ENCODE peak calls at places on chromosome 10, in five cellular contexts. H is CD8-positive, alpha-beta T cell; X is lung; K is Calu3; P is GM13977. D is an unnamed sample.

GRCh38 chr10:88478256-88478655 is 104.9 kb downstream of the RNLS start:
- DNase-seq in H (no peak), X (no peak), K (no peak), P (no peak), D (no peak)

GRCh38 chr10:105274671-105275070 is 633.6 kb downstream of the SORCS3 start:
- DNase-seq in H (no peak), X (no peak), K (no peak), P (no peak), D (no peak)

GRCh38 chr10:6404127-6405072 is 175.7 kb downstream of the PRKCQ start:
- DNase-seq in H (no peak), X (no peak), K (no peak), P (no peak), D (no peak)

GRCh38 chr10:5551531-5552375 is 27.0 kb downstream of the CALML3 start:
- DNase-seq in H (peak), X (no peak), K (peak), P (peak), D (no peak)

GRCh38 chr10:74293686-74294365 is 142.8 kb downstream of the ADK start:
- DNase-seq in H (no peak), X (no peak), K (peak), P (no peak), D (peak)

GRCh38 chr10:72385724-72386123 is 31.0 kb upstream of the DNAJB12 start:
- DNase-seq in H (no peak), X (no peak), K (no peak), P (no peak), D (no peak)

GRCh38 chr10:103666109-103666508 is 172.6 kb downstream of the NEURL1 start:
- DNase-seq in H (no peak), X (no peak), K (no peak), P (no peak), D (peak)

GRCh38 chr10:52115823-52116222 is 198.3 kb upstream of the DKK1 start:
- DNase-seq in H (no peak), X (no peak), K (no peak), P (no peak), D (peak)

GRCh38 chr10:89550509-89550908 is 15.1 kb upstream of the SLC16A12 start:
- DNase-seq in H (no peak), X (no peak), K (peak), P (no peak), D (no peak)

GRCh38 chr10:28382520-28383269 is 79.8 kb upstream of the MPP7 start:
- DNase-seq in H (no peak), X (no peak), K (no peak), P (no peak), D (peak)

GRCh38 chr10:88538038-88538437 is 45.1 kb downstream of the RNLS start:
- DNase-seq in H (no peak), X (no peak), K (no peak), P (no peak), D (peak)

GRCh38 chr10:52818019-52818418 is 45.4 kb upstream of the MBL2 start:
- DNase-seq in H (no peak), X (no peak), K (peak), P (peak), D (peak)

GRCh38 chr10:116713846-116714245 is 28.5 kb downstream of the HSPA12A start:
- DNase-seq in H (no peak), X (no peak), K (no peak), P (no peak), D (no peak)

GRCh38 chr10:26557641-26558014 is 119.5 kb downstream of the APBB1IP start:
- DNase-seq in H (no peak), X (no peak), K (no peak), P (no peak), D (peak)

GRCh38 chr10:81866753-81867152 is 8.2 kb upstream of the NRG3 start:
- DNase-seq in H (no peak), X (no peak), K (peak), P (peak), D (no peak)

GRCh38 chr10:103814626-103815370 is 40.6 kb downstream of the SH3PXD2A start:
- DNase-seq in H (no peak), X (no peak), K (no peak), P (no peak), D (no peak)

GRCh38 chr10:95434583-95434982 is 126.6 kb downstream of the SORBS1 start:
- DNase-seq in H (no peak), X (no peak), K (no peak), P (no peak), D (no peak)

GRCh38 chr10:19815478-19816419 is 483 bp upstream of the PLXDC2 start:
- DNase-seq in H (no peak), X (peak), K (no peak), P (no peak), D (no peak)

GRCh38 chr10:81696609-81697388 is 178.2 kb upstream of the NRG3 start:
- DNase-seq in H (no peak), X (no peak), K (no peak), P (no peak), D (no peak)

GRCh38 chr10:123530166-123530870 is 135.8 kb upstream of the GPR26 start:
- DNase-seq in H (no peak), X (no peak), K (peak), P (no peak), D (no peak)

GRCh38 chr10:1050555-1050954 is 1.6 kb upstream of the IDI1 start:
- DNase-seq in H (no peak), X (peak), K (peak), P (peak), D (no peak)

GRCh38 chr10:29731760-29732159 is 97.0 kb upstream of the SVIL start:
- DNase-seq in H (no peak), X (no peak), K (no peak), P (no peak), D (no peak)

GRCh38 chr10:73168486-73168844 is 546 bp downstream of the FAM149B1 start:
- DNase-seq in H (no peak), X (no peak), K (no peak), P (no peak), D (no peak)

GRCh38 chr10:46077616-46078268 is 31.7 kb upstream of the MSMB start:
- DNase-seq in H (no peak), X (no peak), K (no peak), P (no peak), D (no peak)

GRCh38 chr10:129642427-129642826 is 175.4 kb downstream of the MGMT start:
- DNase-seq in H (no peak), X (no peak), K (peak), P (no peak), D (peak)

GRCh38 chr10:128566376-128566968 is 440.2 kb upstream of the MKI67 start:
- DNase-seq in H (no peak), X (no peak), K (no peak), P (no peak), D (no peak)

GRCh38 chr10:19498348-19499290 is 317.6 kb upstream of the PLXDC2 start:
- DNase-seq in H (no peak), X (no peak), K (no peak), P (no peak), D (no peak)

DNA sequence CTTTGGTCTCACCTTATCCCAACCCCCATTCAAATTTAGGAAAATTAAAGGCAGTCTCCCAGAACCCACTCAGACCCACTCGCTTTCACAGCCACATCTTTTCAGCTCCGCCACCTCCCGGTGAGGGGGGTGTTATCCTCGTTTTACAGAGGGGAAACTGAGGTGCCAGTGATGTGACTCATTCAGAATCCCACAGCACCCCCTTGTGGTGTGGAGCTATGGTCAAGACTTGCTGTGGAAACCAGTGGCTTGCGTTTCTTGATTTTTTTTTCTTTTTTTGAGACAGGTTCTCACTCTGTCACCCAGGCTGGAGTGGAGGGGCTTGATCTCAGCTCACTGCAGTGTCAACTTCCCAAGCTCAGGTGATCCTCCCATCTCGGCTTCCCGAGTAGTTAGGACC is 27.6 kb downstream of the SLC35G1 start:
- DNase-seq in H (peak), X (no peak), K (peak), P (no peak), D (no peak)
- TF ChIP-seq CTCF in H (peak), X (no peak), K (no peak), P (peak), D (peak)

GRCh38 chr10:127552446-127552845 is 3.3 kb downstream of the NPS start:
- DNase-seq in H (no peak), X (peak), K (no peak), P (no peak), D (no peak)

GRCh38 chr10:127550861-127551260 is 1.8 kb downstream of the NPS start:
- DNase-seq in H (no peak), X (no peak), K (no peak), P (no peak), D (no peak)

GRCh38 chr10:127547997-127548396 is 1.1 kb upstream of the NPS start:
- DNase-seq in H (no peak), X (no peak), K (no peak), P (no peak), D (no peak)

GRCh38 chr10:127553431-127553830 is 4.3 kb downstream of the NPS start:
- DNase-seq in H (no peak), X (peak), K (no peak), P (no peak), D (no peak)

DNA sequence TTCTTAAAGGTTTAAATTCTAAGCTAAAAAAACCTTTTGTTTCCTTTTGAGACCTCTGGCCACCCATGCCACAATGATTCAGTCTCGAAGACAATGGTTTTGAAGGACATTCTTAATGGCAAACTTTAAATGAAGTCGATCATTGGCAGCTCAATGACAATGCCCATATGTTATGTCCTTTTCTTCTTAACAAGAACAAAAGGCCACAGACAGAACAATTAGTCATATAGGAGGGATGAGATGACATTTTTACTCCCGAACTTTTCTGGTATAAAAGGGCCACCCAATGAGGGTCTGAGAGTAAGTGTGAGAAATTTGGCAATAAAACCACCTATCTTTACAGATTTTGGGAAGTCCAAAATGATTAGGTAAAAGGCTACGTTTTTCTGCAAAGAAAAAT is at the start of gene NPS:
- DNase-seq in H (no peak), X (no peak), K (no peak), P (no peak), D (no peak)
- TF ChIP-seq CTCF in H (no peak), X (no peak), K (no peak), P (no peak), D (no peak)

DNA sequence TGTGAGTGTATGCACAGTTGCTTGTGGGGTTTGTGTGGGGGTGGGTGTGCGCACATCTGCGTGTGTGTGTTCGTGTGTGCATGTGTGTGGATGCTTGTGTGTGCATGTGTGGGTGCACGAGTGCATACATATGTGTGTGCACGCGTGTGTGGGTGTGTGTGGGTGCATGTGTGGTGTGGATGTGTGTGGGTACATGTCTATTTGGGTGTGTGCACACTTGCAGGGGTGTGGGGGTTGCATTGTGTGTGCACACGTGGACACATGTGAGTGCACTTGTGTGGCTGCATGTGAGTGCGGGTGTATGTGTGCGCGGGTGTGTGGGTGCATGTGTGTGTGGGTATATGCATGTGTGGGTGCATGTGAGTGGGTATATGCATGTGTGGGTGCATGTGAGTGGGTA is 73.7 kb downstream of the NKX6-2 start:
- DNase-seq in H (no peak), X (no peak), K (no peak), P (no peak), D (no peak)
- TF ChIP-seq CTCF in H (no peak), X (no peak), K (no peak), P (no peak), D (no peak)

GRCh38 chr10:122435212-122435827 is 19.1 kb upstream of the ARMS2 start:
- DNase-seq in H (no peak), X (no peak), K (no peak), P (no peak), D (peak)
- TF ChIP-seq CTCF in H (peak), X (peak), K (no peak), P (peak), D (peak)

GRCh38 chr10:55631071-55631654 is 729.9 kb downstream of the ZWINT start:
- DNase-seq in H (no peak), X (peak), K (no peak), P (peak), D (no peak)
- TF ChIP-seq CTCF in H (no peak), X (no peak), K (no peak), P (peak), D (no peak)

GRCh38 chr10:59805043-59805442 is 51.8 kb upstream of the MRLN start:
- DNase-seq in H (no peak), X (no peak), K (peak), P (no peak), D (no peak)
- TF ChIP-seq CTCF in H (peak), X (no peak), K (peak), P (peak), D (peak)

GRCh38 chr10:100446130-100446761 is 16.6 kb upstream of the WNT8B start:
- DNase-seq in H (no peak), X (no peak), K (no peak), P (no peak), D (no peak)
- TF ChIP-seq CTCF in H (no peak), X (no peak), K (no peak), P (no peak), D (no peak)

DNA sequence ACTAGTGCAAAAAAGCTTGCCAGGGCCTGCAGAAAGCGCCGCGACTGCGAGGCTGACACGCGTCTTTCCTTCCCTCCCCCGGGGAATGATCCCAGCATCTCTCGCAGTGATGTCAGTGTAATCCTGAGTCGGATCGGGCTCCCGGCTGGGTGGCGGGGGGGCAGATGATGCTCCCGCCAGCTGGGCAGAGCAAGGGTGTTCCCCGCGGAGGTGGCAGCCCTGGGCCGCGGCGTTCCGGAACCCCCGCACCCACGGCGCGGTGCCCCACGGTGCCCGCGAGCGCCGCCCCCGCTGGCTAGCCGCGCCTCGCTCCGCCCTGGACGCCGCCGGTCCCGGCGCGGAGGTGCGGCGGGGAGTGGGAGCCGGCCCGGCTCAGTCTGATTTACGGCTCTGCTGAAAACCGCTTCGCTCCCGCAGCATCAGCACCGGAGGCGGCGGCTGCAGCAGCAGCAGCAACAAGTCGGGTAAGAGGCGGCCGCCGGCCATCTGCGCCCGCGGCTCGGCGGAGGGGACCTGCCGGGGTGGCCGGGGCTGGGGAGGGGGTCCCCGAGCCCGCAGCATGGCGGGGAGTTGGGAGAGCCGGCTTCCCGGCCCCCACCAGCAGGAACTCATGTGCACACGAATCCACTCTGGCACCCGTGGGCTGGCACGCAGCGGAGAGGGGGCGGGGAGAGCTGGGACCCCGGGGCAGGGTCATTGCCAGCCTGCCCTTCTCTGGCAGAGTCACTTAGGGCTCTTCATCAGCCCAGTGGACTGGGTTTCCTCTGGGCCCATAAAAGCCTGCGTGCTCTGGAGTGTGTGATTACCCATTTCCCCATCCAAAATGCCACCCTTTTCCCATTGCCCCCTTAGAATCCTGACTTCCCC is at the start of gene ZNF365:
- DNase-seq in H (peak), X (no peak), K (peak), P (peak), D (peak)
- TF ChIP-seq CTCF in H (no peak), X (no peak), K (no peak), P (no peak), D (no peak)

DNA sequence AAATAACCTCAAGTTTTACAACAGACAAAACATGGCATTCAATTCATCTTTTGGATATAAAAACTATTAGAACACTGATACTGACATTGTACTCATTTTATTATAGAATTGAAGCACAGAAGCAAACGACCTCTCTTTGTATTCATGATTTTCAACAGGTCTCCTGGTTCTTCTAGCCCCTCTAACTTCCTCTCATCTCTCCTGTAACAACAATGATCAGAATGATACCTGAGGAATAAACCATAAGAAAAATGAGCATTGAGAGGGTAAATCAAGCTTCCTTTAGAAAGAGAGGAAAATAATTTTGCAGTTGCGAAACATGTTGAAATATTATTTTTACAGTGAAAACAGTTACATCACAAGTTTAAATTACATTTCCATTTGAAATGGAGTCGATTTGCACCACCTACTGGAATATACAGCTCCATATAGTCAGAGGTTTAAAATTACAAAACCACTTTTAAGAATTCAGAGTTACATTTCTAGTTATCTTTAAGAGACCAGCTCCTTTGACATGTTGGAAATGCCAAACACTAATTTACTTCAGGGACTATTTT is 17.5 kb upstream of the TEX36 start:
- DNase-seq in H (no peak), X (no peak), K (no peak), P (no peak), D (peak)
- TF ChIP-seq CTCF in H (no peak), X (no peak), K (no peak), P (no peak), D (peak)

D was measured in HFFc6.